ENCODE peak calls at places on chromosomes 16 and 17, in eight cellular contexts. W, U, R, B, Y, X, O and Q are unnamed samples.

GRCh38 chr16:17018715-17019014 is 452.1 kb downstream of the XYLT1 start:
- DNase-seq in X (no peak), O (no peak), Y (no peak), W (no peak), R (no peak), B (no peak), U (no peak), Q (no peak)

GRCh38 chr16:25198021-25198420 is 18.7 kb upstream of the AQP8 start:
- DNase-seq in U (no peak), R (no peak), W (no peak), Y (no peak), O (no peak), B (no peak), X (no peak), Q (no peak)

GRCh38 chr16:28125592-28125991 is 62.1 kb upstream of the GSG1L start:
- DNase-seq in R (no peak), U (no peak), B (no peak), Y (no peak), X (no peak), W (no peak), O (no peak), Q (no peak)

GRCh38 chr17:70290770-70291169 is 121.4 kb downstream of the KCNJ2 start:
- DNase-seq in U (no peak), Y (no peak), O (no peak), X (no peak), R (no peak), B (no peak), W (no peak), Q (no peak)

GRCh38 chr16:85947511-85948509 is 48.8 kb downstream of the IRF8 start:
- DNase-seq in O (peak; percentile 53), Y (no peak), R (no peak), U (no peak), X (no peak), W (no peak), B (peak; percentile 36), Q (no peak)

GRCh38 chr17:13477180-13477611 is 124.5 kb downstream of the HS3ST3A1 start:
- DNase-seq in W (no peak), X (no peak), B (no peak), R (peak; percentile 39), Y (no peak), U (no peak), O (no peak), Q (no peak)

GRCh38 chr16:55149622-55150021 is 174.4 kb upstream of the IRX6 start:
- DNase-seq in X (no peak), R (no peak), U (no peak), B (no peak), O (no peak), Y (no peak), W (no peak), Q (no peak)

GRCh38 chr16:27700596-27700995 is 150.7 kb downstream of the KATNIP start:
- DNase-seq in U (no peak), X (no peak), W (peak; percentile 42), R (no peak), B (no peak), Y (no peak), O (no peak), Q (no peak)

GRCh38 chr16:60142991-60143705 is 1409.0 kb upstream of the GOT2 start:
- DNase-seq in Y (no peak), B (no peak), U (no peak), O (no peak), R (peak; percentile 1), X (no peak), W (no peak), Q (no peak)

GRCh38 chr16:65904361-65904760 is 462.1 kb upstream of the CDH5 start:
- DNase-seq in R (no peak), Y (no peak), U (no peak), W (no peak), O (no peak), X (no peak), B (no peak), Q (no peak)

GRCh38 chr16:88424536-88425230 is 28.4 kb upstream of the ZFPM1 start:
- DNase-seq in R (no peak), X (no peak), O (no peak), B (no peak), Y (no peak), W (no peak), U (no peak), Q (no peak)

GRCh38 chr16:68365167-68365817 is 54.5 kb downstream of the PRMT7 start:
- DNase-seq in Y (peak; percentile 52), R (no peak), X (no peak), O (no peak), W (no peak), B (no peak), U (no peak), Q (no peak)

GRCh38 chr17:74610108-74610507 is 13.4 kb downstream of the CD300E start:
- DNase-seq in U (no peak), Y (no peak), O (no peak), X (no peak), R (no peak), W (no peak), B (peak; percentile 24), Q (no peak)

GRCh38 chr16:49344401-49344800 is 29.2 kb upstream of the C16orf78 start:
- DNase-seq in U (no peak), B (no peak), W (no peak), Y (no peak), O (no peak), R (no peak), X (no peak), Q (no peak)

GRCh38 chr17:63546308-63547082 is 3.8 kb upstream of the DCAF7 start:
- DNase-seq in U (no peak), Y (no peak), X (no peak), B (no peak), R (no peak), O (no peak), W (no peak), Q (no peak)

GRCh38 chr17:45131616-45132301 is 556 bp downstream of the PLCD3 start:
- DNase-seq in R (no peak), B (peak; percentile 63), Y (peak; percentile 76), W (peak; percentile 53), U (no peak), O (peak; percentile 55), X (no peak), Q (no peak)

GRCh38 chr17:49249292-49249794 is 18.8 kb upstream of the PHOSPHO1 start:
- DNase-seq in B (no peak), R (peak; percentile 41), X (no peak), W (peak; percentile 76), Y (peak; percentile 77), O (no peak), U (no peak), Q (no peak)

GRCh38 chr16:2766430-2767139 is 10.5 kb downstream of the ELOB start:
- DNase-seq in U (no peak), Y (no peak), W (no peak), B (no peak), O (no peak), X (no peak), R (no peak), Q (no peak)

GRCh38 chr16:85959686-85960085 is 60.7 kb downstream of the IRF8 start:
- DNase-seq in O (no peak), Y (peak; percentile 61), B (no peak), U (no peak), X (no peak), W (no peak), R (no peak), Q (no peak)

GRCh38 chr17:34006126-34006525 is 249.0 kb upstream of the CCL2 start:
- DNase-seq in Y (no peak), U (no peak), W (no peak), R (no peak), B (no peak), X (no peak), O (no peak), Q (no peak)

GRCh38 chr17:73595068-73595865 is 49.0 kb downstream of the SDK2 start:
- DNase-seq in U (no peak), O (peak; percentile 13), R (no peak), W (peak; percentile 17), Y (peak; percentile 81), B (peak; percentile 55), X (no peak), Q (no peak)

GRCh38 chr16:16042076-16042475 is 92.7 kb downstream of the ABCC1 start:
- DNase-seq in Y (peak; percentile 69), W (peak; percentile 60), B (no peak), R (peak; percentile 96), O (no peak), U (peak; percentile 86), X (no peak), Q (no peak)

GRCh38 chr17:15649861-15650391 is 30.4 kb upstream of the FBXW10B start:
- DNase-seq in O (no peak), W (peak; percentile 50), Y (no peak), B (no peak), U (peak; percentile 18), R (peak; percentile 49), X (no peak), Q (no peak)

GRCh38 chr17:4980644-4981216 is 6.7 kb downstream of the CAMTA2 start:
- DNase-seq in O (no peak), R (peak; percentile 71), Y (no peak), B (peak; percentile 83), U (peak; percentile 37), X (no peak), W (no peak), Q (no peak)

GRCh38 chr17:5545051-5545987 is 39.0 kb downstream of the NLRP1 start:
- DNase-seq in W (no peak), X (no peak), B (no peak), R (no peak), Y (no peak), O (no peak), U (no peak), Q (no peak)